ENCODE peak calls at places on chromosomes 6 and 20, in seven cellular contexts. One of them, this sample, is unnamed.

GRCh38 chr6:21229061-21229460 is 364.5 kb upstream of the SOX4 start:
- DNase-seq in left ventricle myocardium inferior: no peak
- DNase-seq in upper lobe of right lung: no peak
- DNase-seq in left lung: no peak
- DNase-seq in cardiac muscle cell: no peak
- DNase-seq in PC-3: no peak
- DNase-seq in WERI-Rb-1: no peak
- DNase-seq in this sample: no peak

GRCh38 chr20:1212607-1213396 is 9.5 kb downstream of the C20orf202 start:
- DNase-seq in left ventricle myocardium inferior: peak; percentile 50
- DNase-seq in upper lobe of right lung: peak; percentile 74
- DNase-seq in left lung: no peak
- DNase-seq in cardiac muscle cell: peak; percentile 86
- DNase-seq in PC-3: peak; percentile 87
- DNase-seq in WERI-Rb-1: peak; percentile 71
- DNase-seq in this sample: peak; percentile 55

GRCh38 chr6:125828476-125829039 is 37.8 kb downstream of the NCOA7 start:
- DNase-seq in left ventricle myocardium inferior: no peak
- DNase-seq in upper lobe of right lung: no peak
- DNase-seq in left lung: no peak
- DNase-seq in cardiac muscle cell: no peak
- DNase-seq in PC-3: no peak
- DNase-seq in WERI-Rb-1: no peak
- DNase-seq in this sample: no peak

GRCh38 chr20:62570897-62571666 is 71.2 kb upstream of the SLCO4A1 start:
- DNase-seq in left ventricle myocardium inferior: peak; percentile 53
- DNase-seq in upper lobe of right lung: no peak
- DNase-seq in left lung: no peak
- DNase-seq in cardiac muscle cell: no peak
- DNase-seq in PC-3: no peak
- DNase-seq in WERI-Rb-1: no peak
- DNase-seq in this sample: no peak

GRCh38 chr6:124684621-124685020 is 277.6 kb upstream of the RNF217 start:
- DNase-seq in left ventricle myocardium inferior: no peak
- DNase-seq in upper lobe of right lung: no peak
- DNase-seq in left lung: no peak
- DNase-seq in cardiac muscle cell: no peak
- DNase-seq in PC-3: no peak
- DNase-seq in WERI-Rb-1: no peak
- DNase-seq in this sample: no peak

GRCh38 chr6:31836676-31837611 is 9.4 kb downstream of the HSPA1B start:
- DNase-seq in left ventricle myocardium inferior: no peak
- DNase-seq in upper lobe of right lung: no peak
- DNase-seq in left lung: no peak
- DNase-seq in cardiac muscle cell: no peak
- DNase-seq in PC-3: peak; percentile 38
- DNase-seq in WERI-Rb-1: no peak
- DNase-seq in this sample: no peak

GRCh38 chr6:166849762-166850181 is 106.6 kb downstream of the RNASET2 start:
- DNase-seq in left ventricle myocardium inferior: no peak
- DNase-seq in upper lobe of right lung: no peak
- DNase-seq in left lung: no peak
- DNase-seq in cardiac muscle cell: no peak
- DNase-seq in PC-3: no peak
- DNase-seq in WERI-Rb-1: no peak
- DNase-seq in this sample: no peak

GRCh38 chr20:22928679-22929078 is 106.4 kb upstream of the SSTR4 start:
- DNase-seq in left ventricle myocardium inferior: no peak
- DNase-seq in upper lobe of right lung: no peak
- DNase-seq in left lung: no peak
- DNase-seq in cardiac muscle cell: no peak
- DNase-seq in PC-3: no peak
- DNase-seq in WERI-Rb-1: no peak
- DNase-seq in this sample: no peak

GRCh38 chr6:69732640-69733039 is 64.2 kb downstream of the LMBRD1 start:
- DNase-seq in left ventricle myocardium inferior: no peak
- DNase-seq in upper lobe of right lung: no peak
- DNase-seq in left lung: no peak
- DNase-seq in cardiac muscle cell: no peak
- DNase-seq in PC-3: peak; percentile 38
- DNase-seq in WERI-Rb-1: no peak
- DNase-seq in this sample: no peak

GRCh38 chr6:170049641-170050491 is 241.0 kb downstream of the DLL1 start:
- DNase-seq in left ventricle myocardium inferior: peak; percentile 87
- DNase-seq in upper lobe of right lung: peak; percentile 77
- DNase-seq in left lung: peak; percentile 70
- DNase-seq in cardiac muscle cell: no peak
- DNase-seq in PC-3: no peak
- DNase-seq in WERI-Rb-1: no peak
- DNase-seq in this sample: peak; percentile 66

GRCh38 chr6:170177383-170178265 is 113.3 kb downstream of the DLL1 start:
- DNase-seq in left ventricle myocardium inferior: peak; percentile 13
- DNase-seq in upper lobe of right lung: no peak
- DNase-seq in left lung: peak; percentile 78
- DNase-seq in cardiac muscle cell: no peak
- DNase-seq in PC-3: no peak
- DNase-seq in WERI-Rb-1: no peak
- DNase-seq in this sample: no peak

GRCh38 chr20:34343458-34344255 is 19.4 kb upstream of the ITCH start:
- DNase-seq in left ventricle myocardium inferior: no peak
- DNase-seq in upper lobe of right lung: no peak
- DNase-seq in left lung: no peak
- DNase-seq in cardiac muscle cell: no peak
- DNase-seq in PC-3: no peak
- DNase-seq in WERI-Rb-1: no peak
- DNase-seq in this sample: no peak

GRCh38 chr6:15823838-15824414 is 161.1 kb upstream of the DTNBP1 start:
- DNase-seq in left ventricle myocardium inferior: no peak
- DNase-seq in upper lobe of right lung: no peak
- DNase-seq in left lung: no peak
- DNase-seq in cardiac muscle cell: no peak
- DNase-seq in PC-3: no peak
- DNase-seq in WERI-Rb-1: no peak
- DNase-seq in this sample: no peak

DNA sequence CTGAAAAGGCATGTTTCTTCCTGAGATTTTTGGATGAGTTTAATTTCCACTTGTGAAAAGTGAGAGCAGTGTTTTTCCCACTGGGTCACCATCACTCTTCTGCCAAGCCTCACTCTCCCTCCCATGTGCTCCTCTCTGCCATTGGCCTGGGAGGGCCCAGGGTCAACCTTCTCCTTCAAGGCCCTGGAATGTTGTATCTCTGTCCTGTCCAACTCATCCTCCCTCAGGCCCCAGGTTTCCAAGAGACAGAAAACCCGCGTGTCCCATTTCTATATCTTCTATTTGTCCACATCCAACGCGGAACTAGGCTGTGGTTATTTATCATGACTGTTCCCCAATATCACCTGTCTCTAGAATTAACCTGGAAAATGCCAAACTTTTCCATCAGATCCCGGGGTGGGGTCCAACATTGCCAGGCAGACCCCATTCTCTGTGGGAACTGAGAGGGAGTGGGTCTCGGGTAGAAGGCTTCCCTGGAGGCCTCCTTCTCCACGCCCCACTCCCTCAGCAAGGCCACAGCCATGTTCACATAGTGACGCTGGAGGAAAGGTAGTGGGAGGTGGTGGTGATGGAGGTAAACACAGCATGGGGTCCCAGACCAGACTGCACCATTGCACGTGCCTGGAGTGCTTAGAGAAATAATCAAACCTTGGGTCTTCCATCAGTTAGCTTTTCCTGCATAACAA is 173.5 kb downstream of the SCP2D1 start:
- DNase-seq in left ventricle myocardium inferior: no peak
- DNase-seq in upper lobe of right lung: no peak
- DNase-seq in left lung: no peak
- DNase-seq in cardiac muscle cell: no peak
- DNase-seq in PC-3: no peak
- DNase-seq in WERI-Rb-1: no peak
- DNase-seq in this sample: no peak
- H3K9me3 ChIP-seq in left ventricle myocardium inferior: no peaks in the 10 kb centered on the region
- H3K9me3 ChIP-seq in upper lobe of right lung: no peaks in the 10 kb centered on the region
- H3K9me3 ChIP-seq in left lung: no peaks in the 10 kb centered on the region
- H3K9me3 ChIP-seq in cardiac muscle cell: no peaks in the 10 kb centered on the region
- H3K9me3 ChIP-seq in PC-3: no peaks in the 10 kb centered on the region
- H3K9me3 ChIP-seq in WERI-Rb-1: no peaks in the 10 kb centered on the region
- H3K9me3 ChIP-seq in this sample: no peaks in the 10 kb centered on the region

DNA sequence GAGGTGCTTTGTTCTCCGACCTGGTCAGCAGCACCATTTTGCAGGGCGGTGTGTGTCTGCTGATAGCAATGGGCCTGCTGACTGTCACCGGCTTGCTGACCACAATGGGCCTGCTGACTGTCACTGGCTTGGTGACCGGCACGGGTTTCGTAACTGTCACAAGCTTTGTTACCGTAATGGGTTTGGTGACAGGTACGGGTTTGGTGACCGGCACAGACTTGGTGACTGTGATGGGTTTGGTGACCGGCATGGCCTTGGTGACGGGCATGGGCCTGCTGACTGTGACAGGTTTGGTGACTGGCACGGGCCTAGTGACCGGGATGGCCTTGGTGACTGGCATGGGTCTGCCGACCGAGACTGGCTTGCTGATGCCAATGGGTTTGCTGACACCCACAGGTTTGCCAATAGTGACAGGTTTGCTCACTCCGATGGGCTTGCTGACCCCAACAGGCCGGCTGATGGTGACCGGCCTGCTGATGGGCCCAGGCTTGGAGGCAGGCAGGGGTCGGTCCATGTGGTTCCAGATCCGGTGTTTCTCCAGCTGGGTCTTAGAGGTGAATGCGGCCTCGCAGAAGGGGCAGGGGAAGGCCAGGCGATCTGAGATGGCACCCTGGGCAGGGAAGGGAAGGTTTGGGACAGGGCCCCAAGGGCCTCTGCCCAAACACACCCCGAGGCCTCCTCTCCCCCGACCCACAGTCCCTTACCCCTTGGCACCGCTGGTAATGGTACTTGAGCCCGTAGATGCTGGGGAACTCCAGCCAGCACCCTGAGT is 3.4 kb downstream of the ZNF512B start:
- DNase-seq in left ventricle myocardium inferior: no peak
- DNase-seq in upper lobe of right lung: no peak
- DNase-seq in left lung: peak; percentile 49
- DNase-seq in cardiac muscle cell: no peak
- DNase-seq in PC-3: no peak
- DNase-seq in WERI-Rb-1: no peak
- DNase-seq in this sample: peak; percentile 6
- H3K9me3 ChIP-seq in left ventricle myocardium inferior: no peaks in the 10 kb centered on the region
- H3K9me3 ChIP-seq in upper lobe of right lung: no peaks in the 10 kb centered on the region
- H3K9me3 ChIP-seq in left lung: no peaks in the 10 kb centered on the region
- H3K9me3 ChIP-seq in cardiac muscle cell: no peaks in the 10 kb centered on the region
- H3K9me3 ChIP-seq in PC-3: no peaks in the 10 kb centered on the region
- H3K9me3 ChIP-seq in WERI-Rb-1: no peaks in the 10 kb centered on the region
- H3K9me3 ChIP-seq in this sample: no peaks in the 10 kb centered on the region

GRCh38 chr6:168721571-168721970 is 280.6 kb downstream of the SMOC2 start:
- DNase-seq in left ventricle myocardium inferior: no peak
- DNase-seq in upper lobe of right lung: no peak
- DNase-seq in left lung: no peak
- DNase-seq in cardiac muscle cell: no peak
- DNase-seq in PC-3: no peak
- DNase-seq in WERI-Rb-1: no peak
- DNase-seq in this sample: no peak
- H3K9me3 ChIP-seq in left ventricle myocardium inferior: no peaks in the 10 kb centered on the region
- H3K9me3 ChIP-seq in upper lobe of right lung: no peaks in the 10 kb centered on the region
- H3K9me3 ChIP-seq in left lung: peaks cover 2% of the 10 kb centered on the region
- H3K9me3 ChIP-seq in cardiac muscle cell: no peaks in the 10 kb centered on the region
- H3K9me3 ChIP-seq in PC-3: no peaks in the 10 kb centered on the region
- H3K9me3 ChIP-seq in WERI-Rb-1: peaks cover 6% of the 10 kb centered on the region
- H3K9me3 ChIP-seq in this sample: no peaks in the 10 kb centered on the region

GRCh38 chr6:136188492-136188891 is 61.6 kb downstream of the MTFR2 start:
- DNase-seq in left ventricle myocardium inferior: no peak
- DNase-seq in upper lobe of right lung: no peak
- DNase-seq in left lung: no peak
- DNase-seq in cardiac muscle cell: no peak
- DNase-seq in PC-3: no peak
- DNase-seq in WERI-Rb-1: no peak
- DNase-seq in this sample: no peak

GRCh38 chr6:136191606-136192005 is 58.5 kb downstream of the MTFR2 start:
- DNase-seq in left ventricle myocardium inferior: no peak
- DNase-seq in upper lobe of right lung: no peak
- DNase-seq in left lung: peak; percentile 71
- DNase-seq in cardiac muscle cell: no peak
- DNase-seq in PC-3: no peak
- DNase-seq in WERI-Rb-1: no peak
- DNase-seq in this sample: no peak

GRCh38 chr6:136192917-136193316 is 57.2 kb downstream of the MTFR2 start:
- DNase-seq in left ventricle myocardium inferior: no peak
- DNase-seq in upper lobe of right lung: no peak
- DNase-seq in left lung: no peak
- DNase-seq in cardiac muscle cell: no peak
- DNase-seq in PC-3: no peak
- DNase-seq in WERI-Rb-1: no peak
- DNase-seq in this sample: no peak
- H3K9me3 ChIP-seq in left ventricle myocardium inferior: no peaks in the 10 kb centered on the region
- H3K9me3 ChIP-seq in upper lobe of right lung: no peaks in the 10 kb centered on the region
- H3K9me3 ChIP-seq in left lung: no peaks in the 10 kb centered on the region
- H3K9me3 ChIP-seq in cardiac muscle cell: no peaks in the 10 kb centered on the region
- H3K9me3 ChIP-seq in PC-3: no peaks in the 10 kb centered on the region
- H3K9me3 ChIP-seq in WERI-Rb-1: no peaks in the 10 kb centered on the region
- H3K9me3 ChIP-seq in this sample: no peaks in the 10 kb centered on the region

DNA sequence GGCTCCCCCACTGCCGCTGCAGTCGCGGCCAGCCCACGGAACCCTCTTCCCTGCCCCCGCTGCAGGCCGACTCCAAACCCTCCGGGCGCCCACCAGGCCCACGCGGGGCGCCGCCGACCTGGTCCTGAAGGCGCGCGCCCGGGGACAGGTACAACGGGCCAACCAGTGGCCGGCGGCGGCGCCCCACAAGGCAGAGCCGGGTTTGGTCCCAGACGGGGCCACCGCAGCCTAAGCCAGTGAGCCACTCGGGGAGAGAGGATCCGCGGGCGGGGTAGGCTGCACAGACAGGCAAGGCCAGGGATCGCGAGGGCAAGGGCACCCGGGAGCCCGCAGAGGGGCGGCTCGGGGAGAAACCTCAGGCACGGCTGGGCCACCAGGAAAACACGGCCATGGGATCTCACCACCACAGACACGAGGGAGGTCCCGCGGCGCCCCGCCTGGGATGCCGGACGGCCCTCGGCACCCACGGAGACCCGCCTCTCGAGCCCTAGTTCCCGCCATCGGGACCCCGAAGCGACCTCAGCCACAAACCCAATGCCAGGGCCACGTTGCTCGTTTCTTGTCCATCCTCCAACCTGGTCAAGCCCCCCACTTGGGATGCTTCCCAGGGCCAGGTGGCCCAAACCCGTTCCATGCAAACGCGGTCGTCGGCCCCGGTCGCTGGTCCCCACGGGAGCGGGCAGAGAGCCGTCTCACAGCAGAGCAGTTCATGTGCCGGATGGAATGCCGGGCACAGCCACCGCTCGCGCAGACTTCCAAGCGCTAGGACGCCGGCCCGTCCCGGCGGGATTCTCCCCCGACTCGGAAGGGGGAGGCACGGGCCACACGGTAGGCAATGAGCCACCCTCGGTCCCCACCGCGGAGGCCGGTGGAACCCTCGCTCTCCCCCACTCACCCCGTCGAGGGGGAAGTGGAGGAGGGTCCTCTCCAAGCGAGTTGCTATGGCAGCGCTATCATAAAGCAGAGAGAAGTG is 1956.6 kb upstream of the DEFB115 start:
- DNase-seq in left ventricle myocardium inferior: no peak
- DNase-seq in upper lobe of right lung: peak; percentile 63
- DNase-seq in left lung: no peak
- DNase-seq in cardiac muscle cell: no peak
- DNase-seq in PC-3: no peak
- DNase-seq in WERI-Rb-1: no peak
- DNase-seq in this sample: no peak
- H3K9me3 ChIP-seq in left ventricle myocardium inferior: peaks cover 80% of the 10 kb centered on the region
- H3K9me3 ChIP-seq in upper lobe of right lung: no peaks in the 10 kb centered on the region
- H3K9me3 ChIP-seq in left lung: peaks cover 75% of the 10 kb centered on the region
- H3K9me3 ChIP-seq in cardiac muscle cell: no peaks in the 10 kb centered on the region
- H3K9me3 ChIP-seq in PC-3: peaks cover 11% of the 10 kb centered on the region
- H3K9me3 ChIP-seq in WERI-Rb-1: peaks cover 15% of the 10 kb centered on the region
- H3K9me3 ChIP-seq in this sample: peaks cover 3% of the 10 kb centered on the region

This sample was measured in BE2C.